ENCODE peak calls at places on chromosomes 4 and X, in five cellular contexts. One of them, this sample, is unnamed.

GRCh38 chr4:111847256-111848108 is 297.8 kb upstream of the FAM241A start:
- DNase-seq in SK-N-SH: no peak
- DNase-seq in GM12878: no peak
- DNase-seq in HepG2: peak
- DNase-seq in K562: no peak
- DNase-seq in this sample: no peak

GRCh38 chr4:186936496-186937375 is 213.1 kb upstream of the FAT1 start:
- DNase-seq in SK-N-SH: no peak
- DNase-seq in GM12878: no peak
- DNase-seq in HepG2: peak
- DNase-seq in K562: no peak
- DNase-seq in this sample: peak

GRCh38 chrX:24426340-24426913 is 38.7 kb upstream of the PDK3 start:
- DNase-seq in SK-N-SH: peak
- DNase-seq in GM12878: no peak
- DNase-seq in HepG2: peak
- DNase-seq in K562: peak
- DNase-seq in this sample: peak

GRCh38 chr4:122688529-122688928 is 44.0 kb upstream of the BBS12 start:
- DNase-seq in SK-N-SH: no peak
- DNase-seq in GM12878: no peak
- DNase-seq in HepG2: no peak
- DNase-seq in K562: no peak
- DNase-seq in this sample: no peak

GRCh38 chr4:54971474-54971950 is 153.9 kb downstream of the KDR start:
- DNase-seq in SK-N-SH: peak
- DNase-seq in GM12878: no peak
- DNase-seq in HepG2: peak
- DNase-seq in K562: peak
- DNase-seq in this sample: peak

GRCh38 chr4:176653406-176654220 is 139.1 kb downstream of the VEGFC start:
- DNase-seq in SK-N-SH: no peak
- DNase-seq in GM12878: no peak
- DNase-seq in HepG2: no peak
- DNase-seq in K562: no peak
- DNase-seq in this sample: peak

GRCh38 chr4:85520765-85521749 is 46.1 kb downstream of the ARHGAP24 start:
- DNase-seq in SK-N-SH: no peak
- DNase-seq in GM12878: no peak
- DNase-seq in HepG2: no peak
- DNase-seq in K562: no peak
- DNase-seq in this sample: no peak

GRCh38 chrX:78800694-78801093 is 53.2 kb downstream of the LPAR4 start:
- DNase-seq in SK-N-SH: no peak
- DNase-seq in GM12878: no peak
- DNase-seq in HepG2: no peak
- DNase-seq in K562: no peak
- DNase-seq in this sample: no peak

GRCh38 chr4:8589831-8590545 is 2.6 kb upstream of the CPZ start:
- DNase-seq in SK-N-SH: peak
- DNase-seq in GM12878: no peak
- DNase-seq in HepG2: no peak
- DNase-seq in K562: no peak
- DNase-seq in this sample: no peak

GRCh38 chr4:184747034-184747830 is 13.3 kb upstream of the CENPU start:
- DNase-seq in SK-N-SH: no peak
- DNase-seq in GM12878: no peak
- DNase-seq in HepG2: peak
- DNase-seq in K562: peak
- DNase-seq in this sample: no peak

GRCh38 chr4:125744891-125745364 is 430.2 kb downstream of the FAT4 start:
- DNase-seq in SK-N-SH: no peak
- DNase-seq in GM12878: no peak
- DNase-seq in HepG2: no peak
- DNase-seq in K562: no peak
- DNase-seq in this sample: no peak

GRCh38 chr4:122341906-122342305 is 36.9 kb upstream of the ADAD1 start:
- DNase-seq in SK-N-SH: no peak
- DNase-seq in GM12878: no peak
- DNase-seq in HepG2: no peak
- DNase-seq in K562: no peak
- DNase-seq in this sample: peak

GRCh38 chr4:3476936-3477749 is 14.0 kb downstream of the DOK7 start:
- DNase-seq in SK-N-SH: no peak
- DNase-seq in GM12878: no peak
- DNase-seq in HepG2: no peak
- DNase-seq in K562: no peak
- DNase-seq in this sample: no peak

GRCh38 chr4:164716901-164717300 is 37.0 kb upstream of the SMIM31 start:
- DNase-seq in SK-N-SH: no peak
- DNase-seq in GM12878: no peak
- DNase-seq in HepG2: peak
- DNase-seq in K562: no peak
- DNase-seq in this sample: no peak

GRCh38 chrX:154485150-154486051 is 1.0 kb downstream of the UBL4A start:
- DNase-seq in SK-N-SH: no peak
- DNase-seq in GM12878: no peak
- DNase-seq in HepG2: no peak
- DNase-seq in K562: no peak
- DNase-seq in this sample: no peak

GRCh38 chr4:127631420-127631819 is 1.3 kb upstream of the INTU start:
- DNase-seq in SK-N-SH: no peak
- DNase-seq in GM12878: no peak
- DNase-seq in HepG2: no peak
- DNase-seq in K562: no peak
- DNase-seq in this sample: no peak

GRCh38 chr4:174496631-174497442 is 25.5 kb downstream of the HPGD start:
- DNase-seq in SK-N-SH: no peak
- DNase-seq in GM12878: no peak
- DNase-seq in HepG2: no peak
- DNase-seq in K562: no peak
- DNase-seq in this sample: no peak

GRCh38 chr4:111960241-111960667 is 185.0 kb upstream of the FAM241A start:
- DNase-seq in SK-N-SH: no peak
- DNase-seq in GM12878: peak
- DNase-seq in HepG2: no peak
- DNase-seq in K562: no peak
- DNase-seq in this sample: peak

GRCh38 chr4:136763844-136764446 is 768.3 kb downstream of the PCDH18 start:
- DNase-seq in SK-N-SH: no peak
- DNase-seq in GM12878: no peak
- DNase-seq in HepG2: no peak
- DNase-seq in K562: no peak
- DNase-seq in this sample: no peak

GRCh38 chrX:9438950-9439494 is 25.8 kb upstream of the TBL1X start:
- DNase-seq in SK-N-SH: no peak
- DNase-seq in GM12878: no peak
- DNase-seq in HepG2: no peak
- DNase-seq in K562: no peak
- DNase-seq in this sample: no peak

GRCh38 chr4:145935253-145936141 is 3.1 kb downstream of the ZNF827 start:
- DNase-seq in SK-N-SH: peak
- DNase-seq in GM12878: peak
- DNase-seq in HepG2: peak
- DNase-seq in K562: no peak
- DNase-seq in this sample: peak

GRCh38 chr4:86927843-86928395 is 6.9 kb upstream of the AFF1 start:
- DNase-seq in SK-N-SH: no peak
- DNase-seq in GM12878: no peak
- DNase-seq in HepG2: peak
- DNase-seq in K562: no peak
- DNase-seq in this sample: peak

GRCh38 chr4:186689476-186689875 is 34.2 kb downstream of the FAT1 start:
- DNase-seq in SK-N-SH: no peak
- DNase-seq in GM12878: no peak
- DNase-seq in HepG2: no peak
- DNase-seq in K562: no peak
- DNase-seq in this sample: no peak

GRCh38 chrX:118350221-118350620 is 4.3 kb downstream of the WDR44 start:
- DNase-seq in SK-N-SH: no peak
- DNase-seq in GM12878: no peak
- DNase-seq in HepG2: no peak
- DNase-seq in K562: no peak
- DNase-seq in this sample: no peak

GRCh38 chr4:88981993-88982392 is 75.0 kb downstream of the FAM13A start:
- DNase-seq in SK-N-SH: no peak
- DNase-seq in GM12878: no peak
- DNase-seq in HepG2: no peak
- DNase-seq in K562: no peak
- DNase-seq in this sample: no peak

GRCh38 chr4:22688236-22688635 is 4.5 kb upstream of the GBA3 start:
- DNase-seq in SK-N-SH: no peak
- DNase-seq in GM12878: no peak
- DNase-seq in HepG2: no peak
- DNase-seq in K562: no peak
- DNase-seq in this sample: no peak
- TF ChIP-seq REST in SK-N-SH: no peak
- TF ChIP-seq REST in GM12878: no peak
- TF ChIP-seq REST in HepG2: no peak
- TF ChIP-seq REST in K562: no peak
- TF ChIP-seq REST in this sample: no peak

GRCh38 chr4:67879486-67879885 is 4.3 kb downstream of the TMPRSS11D start:
- DNase-seq in SK-N-SH: no peak
- DNase-seq in GM12878: no peak
- DNase-seq in HepG2: no peak
- DNase-seq in K562: no peak
- DNase-seq in this sample: no peak

GRCh38 chr4:67871867-67872266 is 11.9 kb downstream of the TMPRSS11D start:
- DNase-seq in SK-N-SH: peak
- DNase-seq in GM12878: no peak
- DNase-seq in HepG2: peak
- DNase-seq in K562: no peak
- DNase-seq in this sample: peak

GRCh38 chr4:67873116-67873515 is 10.7 kb downstream of the TMPRSS11D start:
- DNase-seq in SK-N-SH: no peak
- DNase-seq in GM12878: no peak
- DNase-seq in HepG2: no peak
- DNase-seq in K562: no peak
- DNase-seq in this sample: no peak

GRCh38 chr4:67877086-67877485 is 6.7 kb downstream of the TMPRSS11D start:
- DNase-seq in SK-N-SH: no peak
- DNase-seq in GM12878: no peak
- DNase-seq in HepG2: no peak
- DNase-seq in K562: no peak
- DNase-seq in this sample: no peak

DNA sequence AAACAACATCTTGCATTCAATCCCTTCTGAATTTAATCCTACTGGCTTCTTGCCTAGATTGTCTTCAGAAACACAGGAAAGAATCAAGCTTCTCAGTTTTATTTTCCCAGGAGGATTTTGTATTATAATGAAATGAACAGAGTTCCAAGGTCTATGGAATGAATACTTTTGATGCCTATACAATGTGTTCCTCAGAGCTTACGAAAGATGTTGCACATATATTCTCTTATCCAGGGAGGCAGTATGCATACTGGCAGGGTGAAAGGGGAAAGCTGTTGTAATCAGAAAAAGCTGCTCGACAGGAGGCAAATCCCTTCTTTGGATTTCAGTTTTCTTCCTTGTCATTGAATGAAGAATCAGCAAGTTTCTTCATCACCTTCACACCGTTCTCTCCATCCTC is 8.8 kb downstream of the TMPRSS11D start:
- DNase-seq in SK-N-SH: no peak
- DNase-seq in GM12878: no peak
- DNase-seq in HepG2: no peak
- DNase-seq in K562: no peak
- DNase-seq in this sample: no peak
- TF ChIP-seq RFX5 in SK-N-SH: no peak
- TF ChIP-seq RFX5 in GM12878: no peak
- TF ChIP-seq RFX5 in HepG2: no peak
- TF ChIP-seq RFX5 in K562: no peak
- TF ChIP-seq RFX5 in this sample: no peak

GRCh38 chr4:79081973-79082372 is 142.7 kb upstream of the PAQR3 start:
- DNase-seq in SK-N-SH: no peak
- DNase-seq in GM12878: no peak
- DNase-seq in HepG2: no peak
- DNase-seq in K562: no peak
- DNase-seq in this sample: no peak

GRCh38 chr4:79082988-79083387 is 143.8 kb upstream of the PAQR3 start:
- DNase-seq in SK-N-SH: no peak
- DNase-seq in GM12878: no peak
- DNase-seq in HepG2: no peak
- DNase-seq in K562: no peak
- DNase-seq in this sample: no peak

GRCh38 chr4:79078339-79078738 is 139.1 kb upstream of the PAQR3 start:
- DNase-seq in SK-N-SH: no peak
- DNase-seq in GM12878: no peak
- DNase-seq in HepG2: no peak
- DNase-seq in K562: no peak
- DNase-seq in this sample: no peak

GRCh38 chr4:79087091-79087490 is 147.9 kb upstream of the PAQR3 start:
- DNase-seq in SK-N-SH: no peak
- DNase-seq in GM12878: no peak
- DNase-seq in HepG2: no peak
- DNase-seq in K562: no peak
- DNase-seq in this sample: no peak

DNA sequence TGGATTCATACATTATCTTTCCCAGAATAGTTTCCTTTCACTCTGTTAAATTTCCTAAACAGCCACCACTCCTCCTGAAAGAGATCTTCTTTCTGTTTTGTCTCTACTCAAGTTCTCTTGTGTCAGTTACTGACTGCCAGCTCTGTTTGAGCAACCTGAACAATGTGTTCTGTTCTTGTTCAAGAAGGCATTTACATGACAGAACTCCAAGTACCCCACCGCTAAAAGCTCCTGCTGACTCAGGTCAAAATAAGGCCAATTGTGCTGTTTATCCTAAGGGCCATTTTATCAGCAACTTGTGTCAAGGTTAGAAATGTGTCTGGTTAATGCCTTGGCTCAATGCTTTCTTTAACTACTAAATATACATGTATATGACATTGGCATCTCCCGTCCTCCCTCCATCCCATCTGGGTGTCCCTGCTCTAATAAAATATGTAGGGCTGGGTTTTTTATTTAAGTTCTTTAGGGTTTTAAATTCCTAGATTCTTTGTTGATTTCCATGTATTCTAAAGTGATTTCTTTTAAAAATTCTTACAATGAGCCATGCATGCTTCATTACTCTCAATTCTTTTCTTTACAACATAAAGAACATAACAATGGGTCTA is 144.3 kb upstream of the PAQR3 start:
- DNase-seq in SK-N-SH: no peak
- DNase-seq in GM12878: no peak
- DNase-seq in HepG2: no peak
- DNase-seq in K562: no peak
- DNase-seq in this sample: no peak
- TF ChIP-seq REST in SK-N-SH: no peak
- TF ChIP-seq REST in GM12878: no peak
- TF ChIP-seq REST in HepG2: no peak
- TF ChIP-seq REST in K562: no peak
- TF ChIP-seq REST in this sample: no peak

DNA sequence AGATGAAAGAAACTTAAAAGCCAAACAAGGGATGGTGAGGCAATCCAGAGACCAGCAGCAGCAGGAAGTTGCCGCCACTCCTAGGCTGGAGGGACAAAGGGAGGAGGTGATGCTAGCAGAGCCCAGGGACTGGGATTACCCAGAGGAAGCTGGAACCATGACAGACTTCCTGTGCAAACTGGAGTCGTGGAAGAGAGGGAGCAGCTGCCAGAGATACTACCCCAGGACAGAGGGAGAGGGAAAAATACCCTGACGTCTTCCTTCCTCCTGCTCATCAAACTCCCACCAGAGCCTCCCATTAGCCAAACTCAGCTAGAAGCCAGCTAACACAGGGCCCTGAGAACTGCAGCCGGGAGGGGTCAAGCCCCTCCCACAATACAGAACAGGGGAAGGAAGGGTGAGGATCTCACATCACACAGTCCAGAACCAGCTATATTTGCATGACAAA is 101.2 kb upstream of the KLF3 start:
- DNase-seq in SK-N-SH: peak
- DNase-seq in GM12878: no peak
- DNase-seq in HepG2: peak
- DNase-seq in K562: no peak
- DNase-seq in this sample: no peak
- TF ChIP-seq RFX5 in SK-N-SH: no peak
- TF ChIP-seq RFX5 in GM12878: no peak
- TF ChIP-seq RFX5 in HepG2: no peak
- TF ChIP-seq RFX5 in K562: no peak
- TF ChIP-seq RFX5 in this sample: no peak